ENCODE peak calls at places on chromosomes 11 and 22, in eight cellular contexts. G, F, O, V, I, E, J and U are unnamed samples.

GRCh38 chr11:128290106-128290840 is 297.1 kb downstream of the ETS1 start:
- DNase-seq in G (peak), F (peak), O (peak), V (peak), I (peak), E (peak), J (peak), U (no peak)

GRCh38 chr11:27786331-27786730 is 86.1 kb upstream of the BDNF start:
- DNase-seq in G (no peak), F (no peak), O (no peak), V (no peak), I (no peak), E (no peak), J (no peak), U (no peak)

GRCh38 chr11:45643585-45643984 is 21.8 kb downstream of the CHST1 start:
- DNase-seq in G (no peak), F (no peak), O (no peak), V (no peak), I (no peak), E (no peak), J (no peak), U (peak)

GRCh38 chr22:23533328-23533762 is 46.7 kb downstream of the IGLL1 start:
- DNase-seq in G (peak), F (no peak), O (peak), V (peak), I (peak), E (peak), J (no peak), U (peak)

GRCh38 chr11:16126361-16126760 is 230.0 kb downstream of the SOX6 start:
- DNase-seq in G (no peak), F (no peak), O (peak), V (no peak), I (peak), E (peak), J (no peak), U (no peak)

GRCh38 chr11:76179147-76179546 is 27.2 kb downstream of the WNT11 start:
- DNase-seq in G (no peak), F (no peak), O (no peak), V (no peak), I (no peak), E (no peak), J (no peak), U (no peak)

GRCh38 chr11:104191124-104191523 is 27.2 kb upstream of the PDGFD start:
- DNase-seq in G (peak), F (peak), O (no peak), V (no peak), I (no peak), E (no peak), J (no peak), U (no peak)

GRCh38 chr11:86047275-86047991 is 21.5 kb downstream of the PICALM start:
- DNase-seq in G (peak), F (no peak), O (peak), V (peak), I (peak), E (no peak), J (no peak), U (no peak)

GRCh38 chr11:87878373-87878779 is 296.9 kb downstream of the RAB38 start:
- DNase-seq in G (peak), F (peak), O (peak), V (peak), I (peak), E (peak), J (peak), U (no peak)

GRCh38 chr22:35425971-35426800 is 26.2 kb downstream of the MCM5 start:
- DNase-seq in G (peak), F (no peak), O (peak), V (no peak), I (peak), E (peak), J (no peak), U (no peak)

GRCh38 chr11:83159901-83160865 is 3.3 kb downstream of the PCF11 start:
- DNase-seq in G (peak), F (peak), O (peak), V (no peak), I (peak), E (no peak), J (no peak), U (no peak)

GRCh38 chr11:120102862-120103118 is 35.1 kb downstream of the TRIM29 start:
- DNase-seq in G (no peak), F (no peak), O (no peak), V (no peak), I (no peak), E (peak), J (no peak), U (no peak)

GRCh38 chr11:123429851-123430735 is at the start of gene GRAMD1B:
- DNase-seq in G (peak), F (peak), O (peak), V (peak), I (peak), E (peak), J (peak), U (peak)

GRCh38 chr11:45252877-45253276 is 33.3 kb downstream of the SYT13 start:
- DNase-seq in G (no peak), F (no peak), O (no peak), V (no peak), I (no peak), E (no peak), J (no peak), U (no peak)

GRCh38 chr11:106603971-106604370 is 414.3 kb downstream of the GUCY1A2 start:
- DNase-seq in G (no peak), F (no peak), O (no peak), V (no peak), I (no peak), E (no peak), J (no peak), U (no peak)

GRCh38 chr11:78015878-78016277 is 7.2 kb downstream of the KCTD14 start:
- DNase-seq in G (no peak), F (no peak), O (no peak), V (no peak), I (no peak), E (no peak), J (no peak), U (no peak)
- TF ChIP-seq CTCF in G (no peak), F (no peak), O (no peak), V (no peak), I (no peak), E (no peak), J (no peak), U (no peak)

DNA sequence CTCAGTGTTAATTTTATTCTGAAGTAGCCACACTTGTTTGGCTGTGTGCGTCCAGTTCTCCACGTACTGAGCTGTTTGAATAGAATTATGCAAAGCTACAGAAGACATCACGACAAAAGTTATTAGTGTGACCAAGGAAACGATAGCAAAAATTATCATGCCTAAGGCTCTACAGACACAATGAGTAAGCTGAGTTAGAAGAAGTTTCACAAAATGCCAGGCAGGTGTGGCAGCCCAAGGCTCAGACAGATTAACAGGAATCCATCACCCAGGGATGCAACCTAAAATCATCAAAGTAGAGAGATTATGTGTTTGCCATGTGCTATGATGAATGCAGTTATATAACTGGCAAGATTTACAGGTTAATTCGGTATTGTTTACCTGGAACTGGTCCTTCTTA is 73.1 kb upstream of the INCENP start:
- DNase-seq in G (no peak), F (no peak), O (no peak), V (no peak), I (peak), E (no peak), J (no peak), U (no peak)
- TF ChIP-seq CTCF in G (no peak), F (no peak), O (no peak), V (no peak), I (no peak), E (no peak), J (no peak), U (no peak)

GRCh38 chr11:65569973-65570918 is at the start of gene ZNRD2:
- DNase-seq in G (peak), F (peak), O (peak), V (peak), I (peak), E (peak), J (peak), U (peak)
- TF ChIP-seq CTCF in G (peak), F (peak), O (peak), V (peak), I (peak), E (peak), J (peak), U (peak)

GRCh38 chr11:55726715-55727324 is 46.4 kb upstream of the OR5D13 start:
- DNase-seq in G (no peak), F (no peak), O (no peak), V (peak), I (no peak), E (no peak), J (no peak), U (no peak)
- TF ChIP-seq CTCF in G (no peak), F (no peak), O (no peak), V (peak), I (no peak), E (no peak), J (no peak), U (no peak)